ENCODE peak calls at places on chromosomes 3 and 15, in ten cellular contexts. Y is fibroblast of lung, H is transverse colon, C is fibroblast of pulmonary artery, R is A549, A is heart left ventricle, M is sigmoid colon, L is AG09309, S is cardiac muscle cell, I is GM13976. J is an unnamed sample.

GRCh38 chr3:131361464-131362421 is 19.8 kb upstream of the NUDT16 start:
- DNase-seq in Y (peak), H (peak), C (peak), R (peak), A (peak), M (peak), L (no peak), S (peak), I (peak), J (no peak)

GRCh38 chr15:30872341-30872748 is 31.4 kb upstream of the FAN1 start:
- DNase-seq in Y (peak), H (no peak), C (no peak), R (no peak), A (no peak), M (no peak), L (no peak), S (no peak), I (no peak), J (no peak)

GRCh38 chr15:43187544-43188155 is 2.4 kb downstream of the CCNDBP1 start:
- DNase-seq in Y (peak), H (no peak), C (peak), R (peak), A (no peak), M (no peak), L (peak), S (peak), I (no peak), J (no peak)

GRCh38 chr3:181711325-181712135 is at the start of gene SOX2:
- DNase-seq in Y (no peak), H (peak), C (peak), R (peak), A (peak), M (peak), L (no peak), S (peak), I (peak), J (no peak)

GRCh38 chr15:71526061-71526460 is 284.3 kb upstream of the NR2E3 start:
- DNase-seq in Y (no peak), H (no peak), C (peak), R (no peak), A (no peak), M (no peak), L (peak), S (peak), I (no peak), J (peak)

GRCh38 chr15:57607570-57608000 is 15.9 kb downstream of the MYZAP start:
- DNase-seq in Y (peak), H (peak), C (peak), R (peak), A (no peak), M (no peak), L (no peak), S (peak), I (no peak), J (no peak)

GRCh38 chr15:101124731-101125558 is 126.9 kb downstream of the CHSY1 start:
- DNase-seq in Y (peak), H (no peak), C (peak), R (no peak), A (no peak), M (no peak), L (peak), S (peak), I (no peak), J (peak)

GRCh38 chr3:107421170-107421792 is 44.0 kb downstream of the CCDC54 start:
- DNase-seq in Y (peak), H (no peak), C (peak), R (no peak), A (no peak), M (no peak), L (no peak), S (peak), I (peak), J (no peak)

GRCh38 chr3:159899198-159899597 is 89.4 kb upstream of the IL12A start:
- DNase-seq in Y (no peak), H (no peak), C (no peak), R (no peak), A (no peak), M (no peak), L (no peak), S (no peak), I (no peak), J (no peak)

GRCh38 chr3:53114412-53115074 is 15.7 kb downstream of the RFT1 start:
- DNase-seq in Y (peak), H (no peak), C (no peak), R (no peak), A (no peak), M (no peak), L (no peak), S (no peak), I (no peak), J (no peak)

GRCh38 chr15:62850791-62851291 is 191.7 kb upstream of the TPM1 start:
- DNase-seq in Y (no peak), H (no peak), C (peak), R (peak), A (no peak), M (no peak), L (peak), S (peak), I (no peak), J (peak)

GRCh38 chr3:143216709-143217182 is 97.2 kb downstream of the CHST2 start:
- DNase-seq in Y (peak), H (no peak), C (peak), R (no peak), A (no peak), M (no peak), L (no peak), S (peak), I (no peak), J (no peak)

GRCh38 chr15:45166792-45167630 is 20.8 kb downstream of the SHF start:
- DNase-seq in Y (peak), H (peak), C (peak), R (peak), A (peak), M (peak), L (peak), S (peak), I (peak), J (peak)

GRCh38 chr15:59691194-59691805 is 2.2 kb upstream of the BNIP2 start:
- DNase-seq in Y (peak), H (peak), C (peak), R (peak), A (peak), M (no peak), L (no peak), S (peak), I (peak), J (no peak)

GRCh38 chr15:34850121-34850520 is 54.8 kb upstream of the ACTC1 start:
- DNase-seq in Y (no peak), H (no peak), C (no peak), R (no peak), A (no peak), M (peak), L (no peak), S (no peak), I (no peak), J (no peak)

GRCh38 chr15:41936649-41937567 is 35.4 kb downstream of the EHD4 start:
- DNase-seq in Y (no peak), H (peak), C (peak), R (no peak), A (peak), M (no peak), L (no peak), S (peak), I (peak), J (no peak)

GRCh38 chr3:102419786-102420185 is 15.0 kb upstream of the ZPLD1 start:
- DNase-seq in Y (no peak), H (no peak), C (no peak), R (no peak), A (no peak), M (no peak), L (no peak), S (no peak), I (no peak), J (no peak)

GRCh38 chr3:106794442-106794841 is 582.8 kb upstream of the CCDC54 start:
- DNase-seq in Y (no peak), H (no peak), C (no peak), R (no peak), A (no peak), M (no peak), L (no peak), S (no peak), I (no peak), J (no peak)

GRCh38 chr3:184349563-184350470 is 11.6 kb downstream of the CLCN2 start:
- DNase-seq in Y (no peak), H (no peak), C (no peak), R (no peak), A (no peak), M (no peak), L (no peak), S (no peak), I (no peak), J (no peak)

GRCh38 chr3:30894521-30895289 is at the start of gene GADL1:
- DNase-seq in Y (peak), H (no peak), C (peak), R (peak), A (peak), M (peak), L (no peak), S (peak), I (peak), J (no peak)

DNA sequence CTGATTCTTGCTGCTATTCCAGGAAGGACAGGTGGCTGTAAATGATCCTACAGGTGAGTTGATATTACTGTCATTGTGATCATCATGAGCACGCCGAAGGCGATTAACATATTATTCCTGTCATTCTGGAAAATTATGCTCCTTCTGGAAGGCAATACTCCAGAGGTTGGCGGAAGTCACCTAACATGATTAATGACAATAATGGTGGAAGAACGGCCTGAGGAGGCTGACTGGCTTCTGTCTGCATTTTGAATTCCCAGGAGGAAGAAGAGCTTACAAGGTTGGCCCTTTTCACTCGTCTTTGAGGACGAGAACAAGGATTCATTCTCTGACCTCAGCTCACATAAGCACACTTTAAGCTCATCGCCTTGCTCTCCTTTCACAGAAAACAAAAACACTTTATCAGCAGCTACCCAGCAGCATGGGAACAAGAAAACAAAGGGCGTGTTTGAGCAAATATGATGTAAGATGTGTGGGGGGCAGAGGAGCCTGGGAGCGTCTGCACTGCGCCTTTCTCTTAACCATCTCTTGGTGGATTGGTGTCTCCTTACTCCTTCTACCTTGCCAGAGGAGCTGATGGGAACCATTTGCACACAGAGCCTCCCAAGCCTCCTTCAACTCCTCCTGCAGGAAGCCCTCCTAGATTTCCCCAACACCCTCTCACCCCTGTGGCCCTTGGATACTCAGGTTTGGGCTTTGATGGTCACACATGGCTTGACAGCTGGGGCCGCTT is 23.0 kb downstream of the ACSBG1 start:
- DNase-seq in Y (no peak), H (no peak), C (peak), R (no peak), A (peak), M (no peak), L (no peak), S (peak), I (no peak), J (no peak)
- TF ChIP-seq CTCF in Y (no peak), H (no peak), C (no peak), R (no peak), A (no peak), M (no peak), L (no peak), S (no peak), I (no peak), J (no peak)

GRCh38 chr3:179768080-179768479 is 115.2 kb downstream of the USP13 start:
- DNase-seq in Y (peak), H (peak), C (peak), R (peak), A (no peak), M (no peak), L (peak), S (peak), I (no peak), J (no peak)
- TF ChIP-seq CTCF in Y (peak), H (peak), C (peak), R (peak), A (peak), M (no peak), L (peak), S (peak), I (peak), J (peak)

DNA sequence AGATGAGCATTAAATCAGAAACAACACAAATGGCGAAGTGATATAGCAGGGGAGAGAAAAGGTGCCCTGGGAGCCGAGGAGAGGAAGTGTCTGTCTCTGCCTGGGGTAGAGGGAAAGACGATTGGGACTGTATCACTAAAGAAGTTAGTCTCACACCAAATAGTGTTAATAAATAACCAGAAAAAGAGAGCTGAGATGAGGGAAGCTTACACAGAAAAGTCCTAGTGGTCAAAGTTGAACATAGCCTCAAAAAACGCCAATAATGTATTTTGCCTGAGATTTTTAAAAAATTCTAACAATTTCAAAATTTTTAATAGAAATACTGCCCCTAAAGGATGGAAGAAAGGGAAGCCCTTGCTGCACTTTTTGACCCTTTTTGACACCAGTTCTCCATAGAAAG is 417.6 kb downstream of the TUSC7 start:
- DNase-seq in Y (no peak), H (no peak), C (no peak), R (no peak), A (no peak), M (no peak), L (no peak), S (no peak), I (no peak), J (no peak)
- TF ChIP-seq CTCF in Y (no peak), H (no peak), C (no peak), R (no peak), A (no peak), M (no peak), L (no peak), S (no peak), I (no peak), J (no peak)

GRCh38 chr3:137409584-137409983 is 354.5 kb upstream of the SOX14 start:
- DNase-seq in Y (no peak), H (no peak), C (no peak), R (no peak), A (no peak), M (no peak), L (no peak), S (no peak), I (no peak), J (no peak)
- TF ChIP-seq CTCF in Y (no peak), H (no peak), C (no peak), R (no peak), A (no peak), M (no peak), L (no peak), S (no peak), I (no peak), J (no peak)

DNA sequence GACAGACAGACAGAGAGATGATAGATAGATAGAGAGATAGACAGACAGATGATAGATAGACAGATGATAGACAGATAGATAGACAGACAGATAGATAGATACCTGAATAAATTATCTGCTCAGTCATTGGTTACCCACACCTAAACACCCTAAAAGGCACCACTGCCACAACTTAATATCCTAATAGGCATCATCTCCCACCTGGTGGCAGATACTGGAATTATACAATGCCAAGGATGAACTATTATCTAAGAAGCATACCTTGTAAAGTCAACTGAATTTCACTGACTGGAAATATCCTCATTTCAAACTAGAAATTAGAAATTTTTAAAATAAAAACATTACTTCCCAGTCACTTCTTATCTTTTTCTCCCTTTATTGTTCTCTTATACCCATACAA is 19.4 kb upstream of the ATP8B4 start:
- DNase-seq in Y (peak), H (no peak), C (no peak), R (no peak), A (no peak), M (no peak), L (no peak), S (peak), I (no peak), J (no peak)
- TF ChIP-seq CTCF in Y (no peak), H (no peak), C (peak), R (peak), A (no peak), M (no peak), L (peak), S (no peak), I (no peak), J (no peak)